ENCODE peak calls at places on chromosome 2, in four cellular contexts. One of them, this sample, is unnamed.

GRCh38 chr2:37324536-37324785 is 172 bp downstream of the PRKD3 start:
- DNase-seq in activated effector memory CD4-positive, alpha-beta T cell treated with Interleukin-2 at 50 U/mL for 16 hours: no peak
- DNase-seq in NCI-H82: peak; percentile 86
- DNase-seq in SK-MEL-5: peak; percentile 94
- DNase-seq in this sample: no peak

GRCh38 chr2:188580738-188581137 is 289.1 kb downstream of the GULP1 start:
- DNase-seq in activated effector memory CD4-positive, alpha-beta T cell treated with Interleukin-2 at 50 U/mL for 16 hours: no peak
- DNase-seq in SK-MEL-5: no peak
- DNase-seq in NCI-H82: no peak
- DNase-seq in this sample: peak; percentile 57

GRCh38 chr2:204434660-204435462 is 110.4 kb upstream of the PARD3B start:
- DNase-seq in activated effector memory CD4-positive, alpha-beta T cell treated with Interleukin-2 at 50 U/mL for 16 hours: no peak
- DNase-seq in NCI-H82: peak; percentile 49
- DNase-seq in SK-MEL-5: no peak
- DNase-seq in this sample: no peak

GRCh38 chr2:27993950-27994728 is 103.6 kb downstream of the BABAM2 start:
- DNase-seq in SK-MEL-5: no peak
- DNase-seq in NCI-H82: no peak
- DNase-seq in activated effector memory CD4-positive, alpha-beta T cell treated with Interleukin-2 at 50 U/mL for 16 hours: no peak
- DNase-seq in this sample: no peak

GRCh38 chr2:52861606-52862005 is 906.0 kb upstream of the CHAC2 start:
- DNase-seq in activated effector memory CD4-positive, alpha-beta T cell treated with Interleukin-2 at 50 U/mL for 16 hours: no peak
- DNase-seq in NCI-H82: no peak
- DNase-seq in SK-MEL-5: no peak
- DNase-seq in this sample: no peak

GRCh38 chr2:233414777-233415570 is 60.7 kb downstream of the DGKD start:
- DNase-seq in activated effector memory CD4-positive, alpha-beta T cell treated with Interleukin-2 at 50 U/mL for 16 hours: peak; percentile 46
- DNase-seq in SK-MEL-5: no peak
- DNase-seq in NCI-H82: no peak
- DNase-seq in this sample: no peak

GRCh38 chr2:60499651-60500300 is 53.7 kb downstream of the BCL11A start:
- DNase-seq in NCI-H82: peak; percentile 81
- DNase-seq in SK-MEL-5: no peak
- DNase-seq in activated effector memory CD4-positive, alpha-beta T cell treated with Interleukin-2 at 50 U/mL for 16 hours: no peak
- DNase-seq in this sample: peak; percentile 61

GRCh38 chr2:26401739-26402541 is at the start of gene DRC1:
- DNase-seq in activated effector memory CD4-positive, alpha-beta T cell treated with Interleukin-2 at 50 U/mL for 16 hours: no peak
- DNase-seq in SK-MEL-5: no peak
- DNase-seq in NCI-H82: peak; percentile 54
- DNase-seq in this sample: peak; percentile 79

GRCh38 chr2:60105868-60106267 is 447.6 kb downstream of the BCL11A start:
- DNase-seq in NCI-H82: no peak
- DNase-seq in activated effector memory CD4-positive, alpha-beta T cell treated with Interleukin-2 at 50 U/mL for 16 hours: no peak
- DNase-seq in SK-MEL-5: no peak
- DNase-seq in this sample: peak; percentile 1

GRCh38 chr2:231612199-231613053 is 19.8 kb downstream of the TEX44 start:
- DNase-seq in NCI-H82: peak; percentile 91
- DNase-seq in activated effector memory CD4-positive, alpha-beta T cell treated with Interleukin-2 at 50 U/mL for 16 hours: peak; percentile 79
- DNase-seq in SK-MEL-5: peak; percentile 85
- DNase-seq in this sample: peak; percentile 80

GRCh38 chr2:127847926-127848325 is 10.0 kb downstream of the POLR2D start:
- DNase-seq in activated effector memory CD4-positive, alpha-beta T cell treated with Interleukin-2 at 50 U/mL for 16 hours: no peak
- DNase-seq in SK-MEL-5: no peak
- DNase-seq in NCI-H82: no peak
- DNase-seq in this sample: no peak

This sample was measured in NCI-H69.